ENCODE peak calls at places on chromosomes 2 and 18, in four cellular contexts. E is left lung, J is sigmoid colon, S is pancreas. W is an unnamed sample.

GRCh38 chr2:201158111-201158929 is 24.6 kb upstream of the CASP10 start:
- DNase-seq in E (peak), J (peak), S (peak), W (no peak)

GRCh38 chr2:32355976-32356734 is 668 bp upstream of the BIRC6 start:
- DNase-seq in E (no peak), J (no peak), S (no peak), W (peak)

GRCh38 chr2:25651066-25651465 is 22.3 kb downstream of the DTNB start:
- DNase-seq in E (no peak), J (no peak), S (no peak), W (no peak)

GRCh38 chr2:221600388-221600787 is 28.3 kb upstream of the EPHA4 start:
- DNase-seq in E (no peak), J (no peak), S (no peak), W (no peak)

GRCh38 chr2:232634319-232635150 is 1.1 kb downstream of the EFHD1 start:
- DNase-seq in E (no peak), J (no peak), S (no peak), W (no peak)

GRCh38 chr2:106339156-106339555 is 129.1 kb downstream of the RGPD3 start:
- DNase-seq in E (no peak), J (no peak), S (no peak), W (no peak)

GRCh38 chr2:173043466-173043865 is 32.2 kb upstream of the MAP3K20 start:
- DNase-seq in E (peak), J (no peak), S (no peak), W (no peak)

GRCh38 chr2:3282056-3282998 is 95.3 kb downstream of the EIPR1 start:
- DNase-seq in E (no peak), J (peak), S (peak), W (peak)

GRCh38 chr2:181203916-181204315 is 223.5 kb downstream of the UBE2E3 start:
- DNase-seq in E (no peak), J (no peak), S (no peak), W (no peak)

DNA sequence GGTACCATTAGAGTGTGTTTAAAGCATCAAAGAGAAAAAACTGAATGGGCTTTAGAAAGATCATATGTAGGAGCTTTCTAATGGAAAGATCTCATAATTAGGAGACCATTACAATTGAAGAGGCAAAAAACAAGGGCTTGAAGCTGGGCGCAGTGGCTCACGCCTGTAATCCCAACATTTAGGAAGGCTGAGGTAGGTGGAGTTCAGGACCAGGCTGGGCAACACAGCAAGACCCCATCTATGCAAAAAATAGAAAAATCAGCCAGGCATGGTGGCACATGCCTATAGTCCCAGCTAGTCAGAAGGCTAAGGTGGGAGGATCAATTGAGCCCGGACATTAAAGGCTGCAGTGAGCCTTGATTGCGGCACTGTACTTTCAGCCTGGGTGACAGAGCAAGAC is 59.0 kb downstream of the PIAS2 start:
- DNase-seq in E (no peak), J (no peak), S (no peak), W (no peak)
- TF ChIP-seq CTCF in E (no peak), J (no peak), S (no peak), W (no peak)

DNA sequence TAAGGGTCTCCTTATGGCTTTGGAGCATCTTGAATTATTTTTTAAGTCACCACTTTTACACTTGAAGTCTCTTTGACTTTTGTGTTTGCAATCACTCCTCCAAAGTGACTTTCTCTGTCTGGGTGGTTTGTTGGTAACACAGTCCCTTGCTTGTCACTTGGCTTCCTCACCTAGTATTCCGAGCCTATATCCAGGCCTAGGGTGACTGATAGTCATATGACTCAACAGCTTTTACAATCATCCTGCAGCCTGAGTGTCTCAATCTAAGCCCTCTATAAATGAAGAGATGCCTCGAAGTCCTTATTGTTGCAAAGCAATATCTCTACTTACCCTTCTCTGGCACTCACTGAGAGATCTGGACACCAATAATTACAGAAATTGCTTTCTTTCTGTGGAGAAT is 53.9 kb upstream of the SETBP1 start:
- DNase-seq in E (no peak), J (no peak), S (no peak), W (no peak)
- H3K4me3 ChIP-seq in E (no peak), J (no peak), S (no peak), W (no peak)

DNA sequence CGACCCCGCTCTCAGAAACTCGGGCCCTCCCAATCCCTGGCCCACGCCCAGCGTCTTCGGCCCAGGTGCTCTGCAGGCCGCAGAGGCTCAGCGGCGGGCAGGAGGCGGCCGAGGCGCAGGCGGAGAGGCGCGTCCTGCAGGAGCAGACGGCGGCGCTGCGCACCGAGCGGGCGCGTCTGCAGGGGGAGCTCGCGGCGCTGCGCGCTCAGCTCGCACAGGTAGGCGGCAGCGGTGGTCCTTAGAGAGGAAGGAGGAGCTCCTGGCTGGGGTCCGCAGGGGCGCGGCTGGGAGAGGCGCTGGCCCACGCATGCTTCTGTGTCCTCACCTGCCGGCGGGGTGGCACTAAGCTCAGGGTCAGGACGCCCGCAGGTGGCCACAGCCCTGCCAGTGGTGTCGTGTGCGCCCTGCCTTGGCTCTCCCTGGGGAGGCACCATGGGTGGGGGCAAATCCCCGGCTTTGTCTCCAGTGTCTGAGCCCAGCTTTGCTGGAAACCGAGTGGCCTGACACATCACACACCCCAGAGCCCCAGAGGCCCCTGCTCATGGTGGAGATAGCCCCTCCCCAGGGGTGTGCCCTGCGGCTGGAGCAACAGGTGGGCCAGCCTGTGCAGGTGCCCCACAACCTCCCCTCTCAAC is 14.9 kb upstream of the SNED1 start:
- DNase-seq in E (peak), J (peak), S (peak), W (no peak)
- TF ChIP-seq CTCF in E (peak), J (no peak), S (peak), W (peak)

GRCh38 chr2:239339241-239339640 is 61.6 kb downstream of the HDAC4 start:
- DNase-seq in E (no peak), J (no peak), S (no peak), W (no peak)
- H3K4me3 ChIP-seq in E (no peak), J (no peak), S (no peak), W (no peak)

GRCh38 chr18:63741769-63742168 is 33.4 kb upstream of the SERPINB7 start:
- DNase-seq in E (no peak), J (no peak), S (no peak), W (no peak)
- TF ChIP-seq CTCF in E (no peak), J (no peak), S (no peak), W (peak)

GRCh38 chr2:26765475-26766200 is 1.6 kb downstream of the SLC35F6 start:
- DNase-seq in E (no peak), J (no peak), S (no peak), W (no peak)
- H3K4me3 ChIP-seq in E (peak), J (no peak), S (no peak), W (peak)

GRCh38 chr2:26770986-26771586 is 7.0 kb downstream of the SLC35F6 start:
- DNase-seq in E (peak), J (peak), S (peak), W (peak)
- TF ChIP-seq CTCF in E (no peak), J (no peak), S (peak), W (no peak)

GRCh38 chr2:100291152-100291970 is 30.9 kb downstream of the LONRF2 start:
- DNase-seq in E (peak), J (peak), S (peak), W (peak)
- H3K4me3 ChIP-seq in E (no peak), J (no peak), S (no peak), W (no peak)

DNA sequence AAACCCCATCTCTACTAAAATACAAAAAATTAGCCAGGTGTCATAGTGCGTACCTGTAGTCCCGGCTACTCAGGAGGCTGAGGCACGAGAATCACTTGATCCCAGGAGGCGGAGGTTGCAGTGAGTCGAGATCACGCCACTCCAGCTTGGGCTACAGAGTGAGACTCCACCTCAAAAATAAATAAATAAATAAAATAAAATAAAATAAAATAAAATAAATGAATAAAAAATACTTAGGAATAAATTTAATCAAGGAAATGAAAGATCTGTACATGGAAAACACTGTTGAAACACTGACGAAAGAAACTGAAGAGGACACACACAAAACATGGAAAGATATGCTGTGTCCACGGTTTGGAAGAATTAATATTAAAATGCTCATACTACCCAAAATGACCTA is 56.5 kb upstream of the ASPRV1 start:
- DNase-seq in E (no peak), J (no peak), S (no peak), W (no peak)
- TF ChIP-seq CTCF in E (no peak), J (no peak), S (no peak), W (no peak)